ENCODE peak calls at places on chromosome 11, in six cellular contexts. P, W, Q, Y, V and F are unnamed samples.

GRCh38 chr11:65184146-65184545 is 2.4 kb downstream of the CAPN1 start:
- DNase-seq in V (no peak), Q (no peak), P (peak), W (no peak), Y (peak), F (no peak)

GRCh38 chr11:69682221-69682620 is 7.1 kb upstream of the LTO1 start:
- DNase-seq in W (peak), Q (no peak), Y (no peak), V (no peak), P (no peak), F (no peak)

GRCh38 chr11:86172894-86173293 is 71.7 kb upstream of the EED start:
- DNase-seq in P (no peak), W (peak), V (no peak), Q (peak), Y (no peak), F (peak)

GRCh38 chr11:96146765-96147164 is 196.2 kb downstream of the MAML2 start:
- DNase-seq in Y (no peak), P (no peak), Q (no peak), V (no peak), W (no peak), F (no peak)

GRCh38 chr11:96321066-96321465 is 21.9 kb downstream of the MAML2 start:
- DNase-seq in W (no peak), P (no peak), V (no peak), Q (no peak), Y (no peak), F (no peak)

GRCh38 chr11:73426184-73426845 is 50.1 kb downstream of the RELT start:
- DNase-seq in Q (peak), V (no peak), Y (no peak), W (no peak), P (no peak), F (no peak)

GRCh38 chr11:65489061-65489705 is 9.7 kb upstream of the MALAT1 start:
- DNase-seq in W (peak), P (peak), V (peak), Q (peak), Y (peak), F (peak)

GRCh38 chr11:121965330-121965729 is 150.7 kb downstream of the BLID start:
- DNase-seq in V (no peak), W (no peak), Y (no peak), Q (peak), P (no peak), F (peak)

GRCh38 chr11:128506999-128507591 is 80.3 kb downstream of the ETS1 start:
- DNase-seq in Y (no peak), W (peak), Q (peak), V (no peak), P (peak), F (peak)

GRCh38 chr11:100739636-100740035 is 52.5 kb downstream of the ARHGAP42 start:
- DNase-seq in P (no peak), Q (peak), W (peak), V (no peak), Y (no peak), F (peak)

GRCh38 chr11:6825333-6825744 is 20.1 kb upstream of the OR10A5 start:
- DNase-seq in Q (peak), V (no peak), W (no peak), P (no peak), Y (no peak), F (no peak)

GRCh38 chr11:22342599-22343138 is 4.5 kb downstream of the SLC17A6 start:
- DNase-seq in V (no peak), W (no peak), Q (no peak), Y (no peak), P (no peak), F (no peak)

GRCh38 chr11:110031171-110031570 is 62.0 kb upstream of the ZC3H12C start:
- DNase-seq in Q (no peak), W (peak), V (no peak), P (no peak), Y (no peak), F (no peak)

GRCh38 chr11:134008593-134008992 is 51.8 kb upstream of the IGSF9B start:
- DNase-seq in Y (no peak), V (no peak), P (no peak), W (no peak), Q (no peak), F (peak)

GRCh38 chr11:87460269-87460668 is 422.5 kb downstream of the TMEM135 start:
- DNase-seq in W (no peak), V (no peak), P (no peak), Y (no peak), Q (no peak), F (no peak)

GRCh38 chr11:27201454-27202302 is 161.1 kb downstream of the BBOX1 start:
- DNase-seq in Q (peak), P (peak), W (peak), V (no peak), Y (no peak), F (peak)

GRCh38 chr11:47254381-47254780 is 3.4 kb upstream of the NR1H3 start:
- DNase-seq in Y (no peak), W (no peak), P (no peak), Q (peak), V (no peak), F (no peak)

GRCh38 chr11:42870480-42870879 is 441.3 kb upstream of the API5 start:
- DNase-seq in Q (no peak), Y (no peak), W (no peak), P (no peak), V (no peak), F (no peak)

GRCh38 chr11:72777755-72778278 is 16.0 kb downstream of the STARD10 start:
- DNase-seq in V (peak), W (no peak), Y (no peak), P (no peak), Q (no peak), F (peak)

GRCh38 chr11:106238704-106239360 is 161.4 kb downstream of the AASDHPPT start:
- DNase-seq in V (no peak), W (no peak), P (no peak), Q (peak), Y (no peak), F (no peak)

GRCh38 chr11:125402436-125402835 is 93.6 kb downstream of the FEZ1 start:
- DNase-seq in Y (no peak), P (peak), V (no peak), W (no peak), Q (peak), F (no peak)

GRCh38 chr11:14015711-14016110 is 53.2 kb downstream of the SPON1 start:
- DNase-seq in V (no peak), W (peak), Q (peak), P (no peak), Y (no peak), F (peak)

GRCh38 chr11:72307439-72307838 is 63.5 kb upstream of the PHOX2A start:
- DNase-seq in W (no peak), P (no peak), V (no peak), Y (no peak), Q (no peak), F (no peak)

GRCh38 chr11:58075781-58076180 is 45.0 kb downstream of the OR6Q1 start:
- DNase-seq in W (peak), V (no peak), Y (no peak), Q (peak), P (no peak), F (no peak)

GRCh38 chr11:72680624-72681158 is 6.5 kb upstream of the PDE2A start:
- DNase-seq in Q (no peak), P (peak), W (no peak), Y (no peak), V (no peak), F (no peak)

GRCh38 chr11:67120881-67121710 is 2.0 kb downstream of the KDM2A start:
- DNase-seq in V (peak), W (peak), P (no peak), Q (peak), Y (no peak), F (no peak)

GRCh38 chr11:17250561-17251350 is 25.8 kb upstream of the NUCB2 start:
- DNase-seq in Y (no peak), W (no peak), P (no peak), V (no peak), Q (no peak), F (no peak)

GRCh38 chr11:101508370-101508769 is 75.4 kb downstream of the TRPC6 start:
- DNase-seq in P (no peak), Y (no peak), W (no peak), Q (no peak), V (peak), F (no peak)

GRCh38 chr11:118789501-118790356 is 1.2 kb downstream of the DDX6 start:
- DNase-seq in V (peak), P (no peak), Y (no peak), Q (peak), W (no peak), F (no peak)

GRCh38 chr11:75369846-75370245 is 18.4 kb upstream of the ARRB1 start:
- DNase-seq in W (no peak), P (no peak), Q (no peak), V (peak), Y (no peak), F (no peak)